ENCODE peak calls at places on chromosomes 16 and 17, in eight cellular contexts. D, V, W, K, B, M, U and O are unnamed samples.

GRCh38 chr16:15919331-15919730 is 30.1 kb upstream of the ABCC1 start:
- DNase-seq in D (no peak), V (no peak), W (no peak), K (no peak), B (no peak), M (no peak), U (no peak), O (no peak)

GRCh38 chr17:2856727-2857126 is 60.5 kb downstream of the RAP1GAP2 start:
- DNase-seq in D (no peak), V (no peak), W (no peak), K (no peak), B (no peak), M (no peak), U (no peak), O (no peak)

GRCh38 chr16:12132850-12133249 is 156.3 kb downstream of the SNX29 start:
- DNase-seq in D (no peak), V (no peak), W (no peak), K (no peak), B (no peak), M (no peak), U (no peak), O (no peak)

GRCh38 chr17:66542967-66543525 is 240.6 kb downstream of the PRKCA start:
- DNase-seq in D (no peak), V (no peak), W (no peak), K (no peak), B (no peak), M (peak; percentile 73), U (no peak), O (no peak)

GRCh38 chr17:78708510-78708973 is 73.5 kb downstream of the CYTH1 start:
- DNase-seq in D (peak; percentile 73), V (peak; percentile 76), W (peak; percentile 87), K (peak; percentile 31), B (peak; percentile 35), M (peak; percentile 89), U (peak; percentile 64), O (no peak)

GRCh38 chr17:51035436-51035835 is 85.2 kb downstream of the SPAG9 start:
- DNase-seq in D (no peak), V (no peak), W (no peak), K (no peak), B (no peak), M (peak; percentile 96), U (no peak), O (no peak)

GRCh38 chr16:85988723-85989313 is 89.9 kb downstream of the IRF8 start:
- DNase-seq in D (no peak), V (no peak), W (no peak), K (no peak), B (no peak), M (no peak), U (peak; percentile 56), O (no peak)

GRCh38 chr16:53775821-53776431 is 72.0 kb downstream of the FTO start:
- DNase-seq in D (no peak), V (peak; percentile 61), W (no peak), K (no peak), B (no peak), M (peak; percentile 96), U (no peak), O (peak; percentile 12)

GRCh38 chr16:27455700-27456099 is 53.7 kb downstream of the IL21R start:
- DNase-seq in D (no peak), V (no peak), W (no peak), K (no peak), B (no peak), M (peak; percentile 60), U (peak; percentile 32), O (no peak)

GRCh38 chr17:48544356-48545021 is 420 bp downstream of the HOXB2 start:
- DNase-seq in D (peak; percentile 56), V (peak; percentile 70), W (peak; percentile 86), K (no peak), B (no peak), M (peak; percentile 81), U (peak; percentile 57), O (peak; percentile 81)

GRCh38 chr16:27437946-27438345 is 36.0 kb downstream of the IL21R start:
- DNase-seq in D (no peak), V (no peak), W (no peak), K (no peak), B (no peak), M (no peak), U (no peak), O (no peak)

GRCh38 chr17:1714980-1715802 is 5.0 kb upstream of the TLCD2 start:
- DNase-seq in D (no peak), V (peak; percentile 89), W (peak; percentile 87), K (no peak), B (no peak), M (peak; percentile 91), U (peak; percentile 57), O (peak; percentile 82)